ENCODE peak calls at places on chromosomes 3 and 15, in four cellular contexts. R is A549, G is heart left ventricle, O is endothelial cell of umbilical vein. N is an unnamed sample.

GRCh38 chr3:24628523-24629258 is 134.0 kb upstream of the THRB start:
- DNase-seq in O (no peak), G (no peak), R (no peak), N (no peak)

GRCh38 chr3:53525765-53526761 is 31.7 kb downstream of the CACNA1D start:
- DNase-seq in G (no peak), R (no peak), O (no peak), N (no peak)

GRCh38 chr3:23052230-23053019 is 150.7 kb upstream of the UBE2E2 start:
- DNase-seq in G (no peak), O (no peak), R (no peak), N (no peak)

GRCh38 chr15:62187425-62187824 is 22.3 kb upstream of the C2CD4B start:
- DNase-seq in G (peak), O (no peak), R (no peak), N (no peak)

GRCh38 chr15:36108539-36108938 is 470.9 kb upstream of the CDIN1 start:
- DNase-seq in R (no peak), O (no peak), G (no peak), N (no peak)

GRCh38 chr3:69244036-69244435 is 121.6 kb upstream of the LMOD3 start:
- DNase-seq in R (no peak), G (no peak), O (no peak), N (no peak)

GRCh38 chr3:7506606-7507180 is 645.8 kb downstream of the GRM7 start:
- DNase-seq in R (no peak), G (no peak), O (peak), N (no peak)

GRCh38 chr3:178097576-178097975 is 438.7 kb upstream of the KCNMB2 start:
- DNase-seq in G (no peak), O (no peak), R (no peak), N (peak)

GRCh38 chr15:42210703-42211102 is 2.6 kb upstream of the VPS39 start:
- DNase-seq in O (no peak), R (no peak), G (no peak), N (no peak)

GRCh38 chr15:50024183-50024795 is 94.7 kb downstream of the ATP8B4 start:
- DNase-seq in R (no peak), G (no peak), O (no peak), N (no peak)

GRCh38 chr3:99630815-99631214 is 7.6 kb upstream of the COL8A1 start:
- DNase-seq in O (no peak), G (no peak), R (no peak), N (no peak)

GRCh38 chr3:16813336-16813735 is 71.4 kb upstream of the PLCL2 start:
- DNase-seq in R (no peak), G (no peak), O (no peak), N (no peak)

GRCh38 chr3:143384076-143384475 is 264.5 kb downstream of the CHST2 start:
- DNase-seq in R (no peak), G (no peak), O (no peak), N (no peak)

GRCh38 chr3:19202303-19202702 is 54.0 kb downstream of the KCNH8 start:
- DNase-seq in O (no peak), R (no peak), G (no peak), N (no peak)

GRCh38 chr3:40451551-40451950 is 5.6 kb upstream of the RPL14 start:
- DNase-seq in G (no peak), R (no peak), O (no peak), N (no peak)

GRCh38 chr3:52440249-52440551 is 4.7 kb downstream of the SEMA3G start:
- DNase-seq in G (no peak), O (no peak), R (no peak), N (no peak)
- H3K4me3 ChIP-seq in G (no peak), O (no peak), R (no peak), N (no peak)

DNA sequence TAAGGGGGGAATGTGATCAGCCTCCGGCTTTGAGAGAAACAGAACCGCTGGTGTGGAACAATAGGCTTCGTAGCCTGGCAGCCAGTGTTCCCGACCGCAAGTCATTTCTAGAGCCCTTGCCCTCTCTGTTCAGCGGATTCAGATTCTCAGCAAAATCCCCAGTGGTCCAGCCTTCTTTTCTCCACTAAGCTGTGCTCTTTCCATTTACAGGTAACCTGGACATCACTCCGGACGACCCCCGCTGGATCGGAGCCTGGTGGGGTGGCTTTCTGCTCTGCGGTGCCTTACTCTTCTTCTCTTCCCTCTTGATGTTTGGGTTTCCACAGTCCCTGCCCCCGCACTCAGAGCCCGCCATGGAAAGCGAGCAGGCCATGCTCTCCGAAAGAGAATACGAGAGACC is 250.6 kb downstream of the SLCO3A1 start:
- DNase-seq in O (no peak), R (no peak), G (no peak), N (no peak)
- TF ChIP-seq CTCF in O (no peak), R (no peak), G (no peak), N (no peak)

GRCh38 chr3:179652467-179653105 is at the start of gene USP13:
- DNase-seq in G (peak), R (peak), O (peak), N (peak)
- TF ChIP-seq POLR2A in G (no peak), R (peak), O (peak), N (no peak)

DNA sequence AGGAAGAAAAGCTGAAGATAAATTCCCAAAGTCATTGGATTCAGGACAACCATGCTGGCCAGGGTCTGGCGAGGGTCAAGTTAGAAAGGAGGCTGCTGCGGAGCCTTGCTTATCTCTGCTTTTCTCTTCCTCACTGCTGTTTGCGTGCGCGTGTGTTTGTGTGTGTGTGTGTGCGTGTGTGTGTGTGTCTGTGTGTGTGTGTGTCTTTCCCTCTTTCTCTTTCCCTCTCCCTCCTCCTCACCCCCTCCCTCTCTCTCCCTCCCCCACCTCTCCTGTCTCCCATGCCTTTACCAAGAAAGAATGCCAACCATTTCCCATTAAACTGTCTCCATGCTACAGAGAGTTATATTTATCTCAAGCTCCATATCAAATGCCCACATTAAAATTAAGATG is at the start of gene COLQ:
- DNase-seq in R (no peak), G (no peak), O (no peak), N (no peak)
- H3K4me3 ChIP-seq in R (no peak), G (peak), O (no peak), N (no peak)

GRCh38 chr15:83653288-83653638 is 660 bp upstream of the ADAMTSL3 start:
- DNase-seq in R (no peak), O (no peak), G (no peak), N (no peak)

GRCh38 chr15:83654379-83655236 is 685 bp downstream of the ADAMTSL3 start:
- DNase-seq in R (no peak), O (no peak), G (peak), N (no peak)

GRCh38 chr15:83655237-83655616 is 1.3 kb downstream of the ADAMTSL3 start:
- DNase-seq in R (no peak), O (no peak), G (no peak), N (no peak)

GRCh38 chr15:83652606-83653204 is 1.2 kb upstream of the ADAMTSL3 start:
- DNase-seq in G (no peak), R (no peak), O (no peak), N (no peak)

GRCh38 chr15:83653639-83654378 is at the start of gene ADAMTSL3:
- DNase-seq in O (no peak), R (peak), G (peak), N (no peak)
- TF ChIP-seq CTCF in O (no peak), R (no peak), G (peak), N (no peak)

GRCh38 chr3:50203113-50203852 is 1.8 kb upstream of the SLC38A3 start:
- DNase-seq in R (no peak), O (no peak), G (no peak), N (no peak)
- TF ChIP-seq POLR2A in R (no peak), O (no peak), G (no peak), N (no peak)

GRCh38 chr15:101641134-101641764 is 10.9 kb downstream of the TM2D3 start:
- DNase-seq in O (peak), R (peak), G (peak), N (peak)

GRCh38 chr15:101642361-101642760 is 9.8 kb downstream of the TM2D3 start:
- DNase-seq in R (no peak), O (peak), G (no peak), N (no peak)

GRCh38 chr15:101646652-101647051 is 5.5 kb downstream of the TM2D3 start:
- DNase-seq in O (no peak), G (peak), R (no peak), N (no peak)

GRCh38 chr15:101637549-101638318 is 14.4 kb downstream of the TM2D3 start:
- DNase-seq in R (no peak), O (no peak), G (no peak), N (no peak)

GRCh38 chr15:101641894-101642293 is 10.3 kb downstream of the TM2D3 start:
- DNase-seq in R (no peak), O (peak), G (peak), N (peak)
- H3K4me3 ChIP-seq in R (no peak), O (no peak), G (no peak), N (no peak)

GRCh38 chr15:72473670-72474465 is at the start of gene ARIH1:
- DNase-seq in R (peak), G (peak), O (peak), N (peak)

GRCh38 chr15:72474912-72475601 is 927 bp downstream of the ARIH1 start:
- DNase-seq in G (peak), R (peak), O (peak), N (peak)

GRCh38 chr15:72475674-72476073 is 1.5 kb downstream of the ARIH1 start:
- DNase-seq in R (no peak), O (no peak), G (no peak), N (no peak)

GRCh38 chr15:72474466-72474911 is 359 bp downstream of the ARIH1 start:
- DNase-seq in O (peak), G (no peak), R (no peak), N (no peak)

GRCh38 chr15:72472907-72473669 is 1.0 kb upstream of the ARIH1 start:
- DNase-seq in R (no peak), G (no peak), O (no peak), N (peak)
- TF ChIP-seq CTCF in R (no peak), G (no peak), O (no peak), N (no peak)